ENCODE peak calls at places on chromosomes 3 and 15, in ten cellular contexts. V, X, F, L, Q, O, S, C, H and U are unnamed samples.

GRCh38 chr3:5376761-5377160 is 189.3 kb downstream of the EDEM1 start:
- DNase-seq in V (no peak), X (no peak), F (no peak), L (peak; percentile 37), Q (peak; percentile 81), O (no peak), S (no peak), C (no peak), H (peak; percentile 71), U (peak; percentile 37)

GRCh38 chr3:29171583-29171990 is 109.3 kb upstream of the RBMS3 start:
- DNase-seq in V (no peak), X (no peak), F (no peak), L (no peak), Q (no peak), O (no peak), S (no peak), C (no peak), H (no peak), U (no peak)

GRCh38 chr3:150627557-150627956 is 24.4 kb downstream of the SELENOT start:
- DNase-seq in V (no peak), X (no peak), F (no peak), L (no peak), Q (no peak), O (peak; percentile 30), S (no peak), C (no peak), H (no peak), U (no peak)

GRCh38 chr15:50791537-50791885 is 26.0 kb upstream of the SPPL2A start:
- DNase-seq in V (no peak), X (no peak), F (no peak), L (peak; percentile 78), Q (no peak), O (no peak), S (no peak), C (no peak), H (peak; percentile 78), U (no peak)

GRCh38 chr3:74651885-74652284 is 37.4 kb upstream of the CNTN3 start:
- DNase-seq in V (no peak), X (no peak), F (no peak), L (no peak), Q (no peak), O (no peak), S (no peak), C (no peak), H (no peak), U (no peak)

GRCh38 chr3:100426029-100426682 is 24.8 kb downstream of the LNP1 start:
- DNase-seq in V (no peak), X (no peak), F (no peak), L (peak; percentile 33), Q (no peak), O (no peak), S (peak; percentile 66), C (no peak), H (no peak), U (no peak)

GRCh38 chr15:76982756-76983155 is 12.2 kb upstream of the PSTPIP1 start:
- DNase-seq in V (no peak), X (no peak), F (no peak), L (no peak), Q (no peak), O (no peak), S (no peak), C (no peak), H (no peak), U (no peak)

GRCh38 chr3:147371771-147372340 is 34.5 kb downstream of the ZIC4 start:
- DNase-seq in V (peak; percentile 62), X (no peak), F (no peak), L (no peak), Q (no peak), O (no peak), S (no peak), C (no peak), H (no peak), U (no peak)

GRCh38 chr15:66741646-66742045 is 39.6 kb downstream of the SMAD6 start:
- DNase-seq in V (no peak), X (no peak), F (no peak), L (no peak), Q (no peak), O (no peak), S (no peak), C (no peak), H (no peak), U (no peak)

GRCh38 chr3:31412832-31413231 is 119.9 kb upstream of the STT3B start:
- DNase-seq in V (no peak), X (no peak), F (no peak), L (no peak), Q (no peak), O (no peak), S (no peak), C (no peak), H (no peak), U (no peak)

GRCh38 chr3:88123526-88123925 is 26.2 kb upstream of the C3orf38 start:
- DNase-seq in V (no peak), X (no peak), F (no peak), L (no peak), Q (no peak), O (no peak), S (no peak), C (no peak), H (no peak), U (no peak)

GRCh38 chr3:27905625-27906024 is 183.5 kb upstream of the EOMES start:
- DNase-seq in V (no peak), X (no peak), F (no peak), L (no peak), Q (no peak), O (no peak), S (no peak), C (no peak), H (no peak), U (no peak)

GRCh38 chr15:98312913-98313312 is 335.4 kb upstream of the IGF1R start:
- DNase-seq in V (no peak), X (no peak), F (no peak), L (no peak), Q (no peak), O (no peak), S (no peak), C (no peak), H (no peak), U (no peak)

GRCh38 chr3:177320765-177321247 is 123.5 kb upstream of the TBL1XR1 start:
- DNase-seq in V (no peak), X (no peak), F (no peak), L (no peak), Q (no peak), O (no peak), S (no peak), C (no peak), H (no peak), U (no peak)

GRCh38 chr3:63967675-63968611 is 55.4 kb downstream of the PSMD6 start:
- DNase-seq in V (no peak), X (no peak), F (peak; percentile 74), L (peak; percentile 57), Q (peak; percentile 80), O (peak; percentile 23), S (peak; percentile 81), C (no peak), H (peak; percentile 79), U (peak; percentile 57)

DNA sequence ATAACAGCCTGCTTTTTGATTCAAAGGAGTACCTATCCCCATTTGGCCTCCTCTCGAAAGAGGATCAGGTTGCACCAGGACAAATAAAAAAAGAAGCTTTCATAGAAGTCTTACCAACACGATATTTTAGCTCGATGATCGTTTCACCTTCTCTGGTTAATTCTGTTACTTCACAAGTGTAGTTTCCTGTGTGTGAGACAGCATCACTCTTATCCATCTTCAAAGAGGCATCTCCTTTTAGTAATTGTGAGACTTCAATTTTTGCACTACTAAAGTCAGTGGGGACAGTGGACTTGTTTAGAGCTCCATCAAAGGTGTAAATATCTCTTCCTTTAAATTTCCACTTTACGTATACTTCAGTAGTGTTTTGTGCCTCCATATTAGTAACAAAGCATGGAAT is 11.0 kb downstream of the CD47 start:
- DNase-seq in V (no peak), X (no peak), F (no peak), L (no peak), Q (no peak), O (no peak), S (no peak), C (no peak), H (no peak), U (no peak)
- H3K36me3 ChIP-seq in V (no peaks in the 10 kb centered on the region), X (no peaks in the 10 kb centered on the region), F (no peaks in the 10 kb centered on the region), L (no peaks in the 10 kb centered on the region), Q (peaks cover 3% of the 10 kb centered on the region), O (no peaks in the 10 kb centered on the region), S (no peaks in the 10 kb centered on the region), C (no peaks in the 10 kb centered on the region), H (no peaks in the 10 kb centered on the region), U (no peaks in the 10 kb centered on the region)

DNA sequence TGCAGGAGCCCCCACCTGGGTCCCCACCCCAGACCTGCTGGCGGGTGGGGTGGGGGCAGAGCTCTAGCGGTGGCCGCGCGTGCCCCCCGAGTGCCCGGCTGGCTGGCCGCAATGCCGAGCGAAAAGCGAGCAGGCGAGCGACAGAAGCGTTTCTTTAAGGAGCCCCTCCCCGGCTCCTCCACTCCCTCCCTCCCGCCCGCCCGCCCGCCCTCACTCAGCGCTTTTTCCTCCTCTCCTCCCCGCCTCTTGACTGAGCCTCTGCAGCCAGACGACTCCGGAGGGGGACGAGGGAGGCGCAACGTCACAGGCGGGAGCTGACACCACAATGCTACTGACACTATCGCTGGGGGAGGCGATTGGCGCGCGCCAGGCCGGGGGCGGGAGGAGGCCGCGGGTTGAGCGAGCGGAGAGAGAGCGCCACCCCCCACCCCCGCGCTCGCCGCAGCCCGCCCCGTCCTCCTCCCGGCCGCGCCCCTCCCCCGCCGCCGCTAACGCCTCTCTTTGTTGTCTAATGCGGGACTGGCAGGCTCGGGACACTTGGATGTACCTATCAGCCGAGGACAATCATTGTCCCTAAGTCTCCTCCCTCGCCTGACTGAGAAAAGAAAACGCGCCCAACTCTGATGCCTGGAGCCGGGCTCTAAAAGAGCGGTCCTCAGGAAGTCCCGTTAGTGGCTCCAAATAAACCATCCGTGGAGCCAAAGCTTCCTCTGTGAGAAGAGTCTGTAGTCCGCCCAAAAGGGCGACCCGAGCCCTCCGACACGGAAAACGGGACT is at the start of gene MEX3B:
- DNase-seq in V (peak; percentile 97), X (peak; percentile 86), F (peak; percentile 99), L (peak; percentile 92), Q (peak; percentile 94), O (peak; percentile 98), S (peak; percentile 90), C (peak; percentile 98), H (peak; percentile 94), U (peak; percentile 94)
- TF ChIP-seq POLR2A in V (no peak), X (no peak), F (no peak), L (peak; percentile 28), Q (no peak), O (no peak), S (no peak), C (no peak), H (no peak), U (no peak)

DNA sequence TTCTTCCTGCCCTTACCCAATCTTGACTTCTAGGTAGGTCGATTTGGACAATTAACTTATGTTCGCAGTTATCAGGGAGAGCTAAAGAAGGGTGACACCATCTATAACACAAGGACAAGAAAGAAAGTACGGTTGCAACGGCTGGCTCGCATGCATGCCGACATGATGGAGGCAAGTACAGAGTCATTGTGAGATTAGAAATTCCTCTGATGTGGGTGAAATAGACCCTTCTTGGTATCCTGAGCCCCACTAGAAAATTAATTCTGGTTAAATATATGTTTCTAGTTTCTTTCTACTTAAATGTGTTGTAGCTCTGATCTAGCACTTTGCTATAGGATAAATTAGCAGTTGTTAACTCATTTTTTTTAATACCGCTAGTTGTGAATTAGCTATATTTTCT is 13.6 kb downstream of the LXN start:
- DNase-seq in V (no peak), X (no peak), F (no peak), L (no peak), Q (no peak), O (no peak), S (no peak), C (no peak), H (no peak), U (no peak)
- H3K36me3 ChIP-seq in V (peaks cover 88% of the 10 kb centered on the region), X (peaks cover 7% of the 10 kb centered on the region), F (peaks cover 7% of the 10 kb centered on the region), L (peaks cover 44% of the 10 kb centered on the region), Q (peaks cover 81% of the 10 kb centered on the region), O (peaks cover 15% of the 10 kb centered on the region), S (peaks cover 12% of the 10 kb centered on the region), C (peaks cover 21% of the 10 kb centered on the region), H (peaks cover 71% of the 10 kb centered on the region), U (no peaks in the 10 kb centered on the region)

GRCh38 chr3:151875759-151876158 is 2.3 kb downstream of the SUCNR1 start:
- DNase-seq in V (no peak), X (no peak), F (no peak), L (no peak), Q (no peak), O (no peak), S (no peak), C (no peak), H (no peak), U (no peak)
- TF ChIP-seq POLR2A in V (no peak), X (no peak), F (no peak), L (no peak), Q (no peak), O (no peak), S (no peak), C (no peak), H (no peak), U (no peak)